ENCODE peak calls at places on chromosomes 3 and 15, in ten cellular contexts. R is suprapubic skin; B is progenitor cell of endocrine pancreas; Z is stimulated activated CD4-positive, alpha-beta T cell treated with anti-CD3 and anti-CD28 coated beads, TNF-alpha, amount 100 ng/mL, for 24 hours; C is myocyte; G is natural killer cell treated with Interleukin-12 subunit alpha and Interleukin-12 subunit beta and Interleukin-15 and Interleukin-18, amount 100 ng/mL, for 72 hours; H is left colon; D is activated T-cell treated with anti-CD3 and anti-CD28 coated beads for 1 hour; W is OCI-M1; K is fibroblast of pulmonary artery. F is an unnamed sample.

GRCh38 chr3:60355825-60356224 is 895.4 kb downstream of the FHIT start:
- DNase-seq in W (no peak), R (no peak), D (no peak), C (no peak), G (no peak), H (no peak), Z (no peak), K (no peak), B (no peak), F (no peak)

GRCh38 chr15:55358471-55358870 is 39.4 kb downstream of the PIGB start:
- DNase-seq in B (no peak), G (no peak), W (no peak), H (no peak), C (no peak), D (no peak), K (no peak), R (no peak), Z (no peak), F (no peak)

GRCh38 chr15:73685561-73685960 is 1.4 kb downstream of the CD276 start:
- DNase-seq in Z (no peak), R (no peak), D (no peak), K (peak; percentile 25), H (no peak), W (no peak), G (no peak), C (no peak), B (no peak), F (no peak)

GRCh38 chr3:63970596-63971468 is 52.5 kb downstream of the PSMD6 start:
- DNase-seq in B (no peak), W (no peak), D (no peak), C (no peak), Z (no peak), R (no peak), H (no peak), G (no peak), K (no peak), F (peak; percentile 39)

GRCh38 chr3:45917146-45917885 is 25.9 kb upstream of the CXCR6 start:
- DNase-seq in W (no peak), G (no peak), R (no peak), H (no peak), C (no peak), K (no peak), D (no peak), Z (no peak), B (no peak), F (no peak)

GRCh38 chr3:16928386-16929132 is 43.8 kb downstream of the PLCL2 start:
- DNase-seq in G (no peak), D (no peak), W (no peak), K (no peak), C (peak; percentile 4), H (no peak), B (no peak), Z (no peak), R (no peak), F (no peak)

GRCh38 chr3:87426916-87427315 is 150.5 kb upstream of the POU1F1 start:
- DNase-seq in K (no peak), C (peak; percentile 28), H (no peak), B (no peak), Z (no peak), D (no peak), G (no peak), W (no peak), R (no peak), F (no peak)

GRCh38 chr3:30004481-30004880 is 601.9 kb upstream of the TGFBR2 start:
- DNase-seq in K (no peak), Z (no peak), D (no peak), B (no peak), C (no peak), R (no peak), W (no peak), H (no peak), G (no peak), F (no peak)

GRCh38 chr15:32124726-32125125 is 94.4 kb downstream of the CHRNA7 start:
- DNase-seq in R (no peak), K (no peak), H (no peak), W (no peak), B (no peak), D (no peak), C (no peak), Z (no peak), G (no peak), F (no peak)

GRCh38 chr15:65077981-65078352 is 1.4 kb downstream of the KBTBD13 start:
- DNase-seq in H (peak; percentile 83), C (no peak), W (peak; percentile 8), B (peak; percentile 38), K (peak; percentile 68), D (peak; percentile 27), Z (peak; percentile 28), G (no peak), R (no peak), F (peak; percentile 73)

GRCh38 chr3:134852893-134853351 is 57.9 kb downstream of the EPHB1 start:
- DNase-seq in W (peak; percentile 67), Z (no peak), R (peak; percentile 60), G (no peak), B (no peak), K (no peak), D (no peak), C (no peak), H (no peak), F (no peak)

GRCh38 chr3:179729086-179729485 is 76.2 kb downstream of the USP13 start:
- DNase-seq in H (no peak), Z (no peak), D (no peak), K (no peak), W (no peak), C (no peak), B (no peak), R (no peak), G (no peak), F (no peak)

GRCh38 chr3:15797600-15798303 is at the start of gene ANKRD28:
- DNase-seq in K (peak; percentile 96), D (no peak), Z (no peak), W (peak; percentile 92), B (no peak), H (no peak), C (peak; percentile 89), R (no peak), G (no peak), F (peak; percentile 45)

GRCh38 chr3:4976109-4976508 is 3.1 kb upstream of the BHLHE40 start:
- DNase-seq in W (peak; percentile 95), C (peak; percentile 77), H (peak; percentile 58), B (no peak), G (peak; percentile 86), R (no peak), D (no peak), Z (no peak), K (peak; percentile 79), F (peak; percentile 53)

GRCh38 chr15:35047528-35047927 is 37.6 kb downstream of the NANOGP8 start:
- DNase-seq in B (no peak), C (no peak), Z (no peak), K (no peak), G (no peak), W (no peak), R (no peak), D (no peak), H (no peak), F (no peak)

GRCh38 chr3:159964166-159964973 is 24.3 kb upstream of the IL12A start:
- DNase-seq in K (peak; percentile 64), W (no peak), Z (no peak), R (no peak), D (no peak), G (no peak), C (no peak), H (no peak), B (no peak), F (no peak)

GRCh38 chr15:88174571-88174970 is 82.0 kb downstream of the NTRK3 start:
- DNase-seq in K (no peak), Z (no peak), C (peak; percentile 2), D (no peak), H (no peak), G (no peak), R (no peak), W (no peak), B (no peak), F (no peak)

GRCh38 chr3:38730281-38730680 is 80.8 kb upstream of the SCN5A start:
- DNase-seq in K (peak; percentile 64), B (no peak), D (no peak), G (no peak), Z (no peak), R (no peak), H (no peak), W (no peak), C (peak; percentile 17), F (no peak)

GRCh38 chr3:119597548-119598288 is at the start of gene PLA1A:
- DNase-seq in R (peak; percentile 20), H (no peak), W (no peak), Z (no peak), K (peak; percentile 36), B (no peak), C (no peak), G (no peak), D (no peak), F (no peak)

GRCh38 chr3:166519443-166519842 is 682.2 kb upstream of the BCHE start:
- DNase-seq in W (no peak), C (no peak), Z (no peak), R (no peak), G (no peak), B (no peak), D (no peak), H (no peak), K (no peak), F (no peak)

GRCh38 chr3:128309026-128309425 is 155.7 kb downstream of the EEFSEC start:
- DNase-seq in B (no peak), R (no peak), C (peak; percentile 70), G (no peak), H (no peak), K (no peak), W (no peak), D (no peak), Z (no peak), F (no peak)

GRCh38 chr15:61069369-61070075 is 159.6 kb downstream of the RORA start:
- DNase-seq in D (no peak), B (no peak), R (no peak), G (no peak), K (no peak), C (no peak), Z (no peak), H (no peak), W (no peak), F (no peak)